ENCODE peak calls at places on chromosomes 2 and 18, in nine cellular contexts. B, G, V, A, F, M, K, C and U are unnamed samples. For H3K27me3, the result is how much of the 10 kb centered on the place peaks cover.

GRCh38 chr2:233399306-233400225 is 45.3 kb downstream of the DGKD start:
- DNase-seq in G (no peak), K (no peak), F (no peak), A (peak), V (peak), C (no peak), B (no peak), M (no peak), U (no peak)

GRCh38 chr2:3171564-3172264 is 205.9 kb downstream of the EIPR1 start:
- DNase-seq in V (no peak), C (peak), F (no peak), K (no peak), M (no peak), A (no peak), B (no peak), G (no peak), U (no peak)

GRCh38 chr2:138373993-138374408 is 127.6 kb upstream of the SPOPL start:
- DNase-seq in G (no peak), B (peak), C (no peak), K (no peak), A (no peak), V (peak), F (no peak), M (peak), U (peak)

GRCh38 chr2:221505605-221506004 is 66.5 kb downstream of the EPHA4 start:
- DNase-seq in F (no peak), V (no peak), A (no peak), C (no peak), M (no peak), G (no peak), K (no peak), B (no peak), U (no peak)

GRCh38 chr2:6308986-6309385 is 556.7 kb downstream of the CMPK2 start:
- DNase-seq in G (no peak), V (no peak), K (no peak), A (no peak), M (no peak), C (no peak), F (no peak), B (no peak), U (no peak)

GRCh38 chr2:63861220-63861822 is 19.6 kb downstream of the UGP2 start:
- DNase-seq in G (no peak), F (peak), C (no peak), V (peak), K (no peak), M (peak), A (peak), B (peak), U (peak)

GRCh38 chr18:40553029-40553428 is 1402.0 kb upstream of the PIK3C3 start:
- DNase-seq in C (no peak), A (no peak), G (no peak), F (no peak), V (no peak), B (no peak), M (no peak), K (no peak), U (no peak)

GRCh38 chr2:26536371-26537068 is 58.6 kb upstream of the OTOF start:
- DNase-seq in C (no peak), B (no peak), F (no peak), V (no peak), G (no peak), K (peak), A (peak), M (no peak), U (no peak)

GRCh38 chr2:101802329-101802728 is 104.8 kb downstream of the MAP4K4 start:
- DNase-seq in M (no peak), V (no peak), F (no peak), K (no peak), C (peak), A (no peak), G (no peak), B (no peak), U (peak)

GRCh38 chr2:98327776-98328175 is 18.5 kb upstream of the CNGA3 start:
- DNase-seq in M (no peak), F (no peak), B (no peak), G (no peak), C (no peak), V (no peak), K (no peak), A (no peak), U (no peak)

GRCh38 chr2:171386627-171387026 is 47.2 kb downstream of the METTL8 start:
- DNase-seq in M (no peak), F (no peak), C (no peak), G (no peak), V (no peak), A (peak), B (no peak), K (no peak), U (no peak)

GRCh38 chr2:9897331-9897737 is 54.1 kb downstream of the TAF1B start:
- DNase-seq in B (peak), V (peak), M (peak), A (no peak), G (no peak), K (peak), C (no peak), F (no peak), U (peak)

GRCh38 chr2:109065335-109065734 is 63.7 kb upstream of the SH3RF3 start:
- DNase-seq in V (no peak), A (no peak), M (no peak), G (no peak), C (no peak), K (no peak), B (no peak), F (no peak), U (peak)

GRCh38 chr2:71780162-71780561 is 326.8 kb downstream of the DYSF start:
- DNase-seq in G (no peak), M (no peak), A (peak), C (no peak), B (no peak), V (no peak), K (no peak), F (no peak), U (no peak)
- H3K27me3 ChIP-seq in G (under half), M (under half), A (under half), C (under half), B (under half), V (under half), K (under half), F (under half), U (under half)

GRCh38 chr2:240806006-240806405 is 14.0 kb downstream of the KIF1A start:
- DNase-seq in K (no peak), M (no peak), V (no peak), F (no peak), B (no peak), A (peak), G (no peak), C (no peak), U (no peak)
- H3K27me3 ChIP-seq in K (under half), M (half or more), V (under half), F (under half), B (under half), A (under half), G (under half), C (under half), U (under half)

GRCh38 chr2:238924032-238924431 is 76.1 kb downstream of the TWIST2 start:
- DNase-seq in B (no peak), K (peak), G (no peak), M (no peak), A (no peak), C (no peak), F (no peak), V (no peak), U (no peak)
- H3K27me3 ChIP-seq in B (under half), K (under half), G (under half), M (under half), A (under half), C (under half), F (under half), V (under half), U (under half)

DNA sequence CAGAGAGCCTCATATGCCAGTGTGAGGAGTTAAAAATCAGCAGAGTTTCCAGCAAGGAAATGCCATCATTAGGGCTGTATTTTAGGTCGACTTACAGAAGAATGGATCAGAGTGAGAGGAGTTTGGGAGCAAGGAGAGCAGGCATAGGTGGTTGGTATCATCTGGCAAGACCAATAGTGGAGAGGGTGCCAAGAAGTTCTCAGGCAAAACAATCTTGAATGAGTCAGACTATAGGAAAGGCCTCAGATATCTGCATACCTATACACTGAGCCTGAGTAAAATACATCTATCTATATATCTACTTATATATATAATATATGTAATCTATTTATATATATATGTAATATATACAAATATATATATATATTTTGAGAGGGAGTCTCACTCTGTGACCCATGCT is 57.3 kb downstream of the TMEFF2 start:
- DNase-seq in G (no peak), A (no peak), F (no peak), C (no peak), K (no peak), B (no peak), M (no peak), V (no peak), U (no peak)
- H3K27me3 ChIP-seq in G (under half), A (under half), F (under half), C (under half), K (under half), B (under half), M (under half), V (under half), U (under half)

DNA sequence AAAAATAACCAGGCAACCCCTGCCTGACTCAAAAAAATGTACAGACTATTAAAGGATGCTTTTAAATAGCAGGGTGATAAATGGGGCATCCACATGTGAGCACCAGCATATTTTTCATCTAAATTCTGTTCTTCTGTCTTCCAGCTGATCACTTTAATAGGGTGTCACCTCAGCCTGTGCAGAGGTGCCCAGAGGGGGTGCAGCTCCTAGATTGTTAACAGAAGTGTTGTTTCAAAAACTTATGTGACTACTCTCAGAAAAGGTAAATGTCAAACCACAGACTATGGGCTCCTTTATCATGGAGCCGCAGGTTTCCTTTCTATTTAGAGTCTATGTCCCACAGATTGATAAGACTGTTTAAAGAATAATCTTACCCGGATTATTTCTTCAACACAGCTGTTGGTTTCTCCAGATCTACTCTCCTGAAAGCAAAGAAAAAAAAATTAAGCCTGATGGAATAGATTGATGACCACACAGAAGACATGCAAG is 305.2 kb downstream of the AFF3 start:
- DNase-seq in F (no peak), G (no peak), M (no peak), B (no peak), A (no peak), K (no peak), C (no peak), V (no peak), U (no peak)
- H3K27me3 ChIP-seq in F (under half), G (under half), M (under half), B (under half), A (under half), K (under half), C (under half), V (under half), U (under half)